ENCODE peak calls at places on chromosomes 12 and 14, in six cellular contexts. O is suprapubic skin; T is A549; L is aorta; X is naive thymus-derived CD4-positive, alpha-beta T cell; C is right lobe of liver. Q is an unnamed sample. For H3K4me1, the result is how much of the 10 kb centered on the place peaks cover.

GRCh38 chr14:91017011-91017410 is 43.4 kb downstream of the RPS6KA5 start:
- DNase-seq in X (no peak), C (no peak), L (no peak), T (no peak), O (no peak), Q (no peak)

GRCh38 chr12:103820881-103821489 is 20.0 kb downstream of the NT5DC3 start:
- DNase-seq in O (no peak), C (no peak), L (no peak), T (no peak), X (no peak), Q (no peak)

GRCh38 chr14:51507556-51508511 is 143.9 kb upstream of the FRMD6 start:
- DNase-seq in O (peak), C (no peak), L (peak), X (no peak), T (no peak), Q (peak)

GRCh38 chr12:65464930-65465329 is 186.4 kb downstream of the MSRB3 start:
- DNase-seq in C (no peak), X (no peak), T (no peak), L (no peak), O (no peak), Q (peak)

GRCh38 chr12:50017653-50018052 is 7.6 kb downstream of the RACGAP1 start:
- DNase-seq in T (no peak), L (no peak), O (no peak), C (no peak), X (no peak), Q (no peak)

GRCh38 chr14:74586681-74587362 is 25.2 kb downstream of the LTBP2 start:
- DNase-seq in O (no peak), L (no peak), X (no peak), C (no peak), T (no peak), Q (no peak)

GRCh38 chr12:27185234-27186045 is 58.6 kb upstream of the STK38L start:
- DNase-seq in O (no peak), C (no peak), T (no peak), L (no peak), X (peak), Q (no peak)

GRCh38 chr14:90274019-90274418 is 17.7 kb downstream of the PSMC1 start:
- DNase-seq in T (peak), X (no peak), L (peak), C (no peak), O (no peak), Q (no peak)

GRCh38 chr12:119153477-119154434 is 25.0 kb upstream of the HSPB8 start:
- DNase-seq in L (peak), X (no peak), O (no peak), C (peak), T (no peak), Q (peak)

GRCh38 chr12:57629897-57630471 is 3.0 kb downstream of the B4GALNT1 start:
- DNase-seq in T (no peak), L (no peak), O (peak), C (no peak), X (no peak), Q (no peak)

GRCh38 chr14:105883066-105884005 is 357.0 kb downstream of the TMEM121 start:
- DNase-seq in L (peak), O (peak), X (no peak), C (peak), T (no peak), Q (peak)

GRCh38 chr14:104238424-104239184 is 100.2 kb downstream of the KIF26A start:
- DNase-seq in O (peak), C (no peak), T (no peak), L (no peak), X (no peak), Q (peak)

GRCh38 chr12:24839268-24839791 is 109.6 kb downstream of the BCAT1 start:
- DNase-seq in L (no peak), T (no peak), C (no peak), O (no peak), X (no peak), Q (no peak)

GRCh38 chr12:57239587-57240068 is 10.1 kb downstream of the SHMT2 start:
- DNase-seq in X (no peak), L (no peak), O (no peak), T (no peak), C (no peak), Q (no peak)

GRCh38 chr14:22479132-22479531 is 109.9 kb downstream of the DAD1 start:
- DNase-seq in C (no peak), X (no peak), T (no peak), O (no peak), L (no peak), Q (no peak)

GRCh38 chr14:61308198-61308597 is 13.2 kb upstream of the PRKCH start:
- DNase-seq in T (no peak), X (no peak), O (no peak), L (no peak), C (no peak), Q (no peak)

GRCh38 chr14:104132981-104133380 is 5.4 kb upstream of the KIF26A start:
- DNase-seq in C (no peak), T (no peak), O (no peak), L (peak), X (peak), Q (no peak)

GRCh38 chr14:31937730-31938346 is 139.3 kb upstream of the ARHGAP5 start:
- DNase-seq in T (peak), X (peak), O (no peak), C (peak), L (peak), Q (peak)

DNA sequence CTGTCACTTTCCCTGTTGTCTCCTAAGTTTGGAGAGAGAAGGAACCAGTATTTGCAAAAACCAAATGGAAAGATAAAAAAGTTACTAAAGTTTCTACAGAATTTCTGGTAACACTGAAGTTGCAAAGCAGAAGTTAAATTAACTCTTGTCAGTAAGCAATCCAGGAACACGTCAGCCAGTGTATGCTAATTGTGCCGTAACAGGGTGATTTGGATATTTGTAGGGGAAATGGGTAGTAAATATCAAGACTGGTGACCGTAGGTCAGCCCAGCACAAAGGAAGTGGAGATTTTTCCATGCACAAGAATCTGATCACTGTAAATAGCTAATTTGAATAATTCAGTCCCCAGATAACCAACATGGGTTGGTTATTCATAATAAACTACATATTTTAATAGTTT is 2.3 kb downstream of the CDKN1B start:
- DNase-seq in X (no peak), T (no peak), O (no peak), L (no peak), C (no peak), Q (no peak)
- H3K4me1 ChIP-seq in X (under half), T (under half), O (half or more), L (under half), C (under half), Q (under half)

GRCh38 chr14:84029720-84030119 is 1500.2 kb upstream of the FLRT2 start:
- DNase-seq in L (no peak), C (no peak), X (no peak), O (no peak), T (no peak), Q (no peak)
- H3K4me3 ChIP-seq in L (no peak), C (no peak), X (no peak), O (no peak), T (no peak), Q (no peak)

GRCh38 chr12:14540801-14541462 is 26.8 kb downstream of the PLBD1 start:
- DNase-seq in C (no peak), X (no peak), O (no peak), L (no peak), T (no peak), Q (no peak)

GRCh38 chr12:14547571-14547970 is 20.1 kb downstream of the PLBD1 start:
- DNase-seq in X (no peak), O (no peak), C (no peak), T (no peak), L (no peak), Q (no peak)

GRCh38 chr12:14548609-14549008 is 19.1 kb downstream of the PLBD1 start:
- DNase-seq in X (no peak), C (no peak), O (no peak), L (no peak), T (no peak), Q (no peak)

GRCh38 chr12:14545144-14546124 is 22.2 kb downstream of the PLBD1 start:
- DNase-seq in L (no peak), X (no peak), O (no peak), T (no peak), C (no peak), Q (no peak)
- H3K4me1 ChIP-seq in L (under half), X (under half), O (under half), T (under half), C (under half), Q (under half)

GRCh38 chr12:54038760-54039414 is 6.0 kb downstream of the HOXC5 start:
- DNase-seq in X (no peak), C (no peak), O (peak), L (no peak), T (no peak), Q (no peak)
- H3K4me3 ChIP-seq in X (no peak), C (no peak), O (peak), L (no peak), T (no peak), Q (no peak)